ENCODE peak calls at places on chromosomes 3 and 15, in eight cellular contexts. W, R, E, G, V, M, Y and K are unnamed samples.
A peak's percentile ranks its signal among the peaks of the same experiment; 100 is the strongest.

GRCh38 chr3:48428863-48429415 is 947 bp downstream of the PLXNB1 start:
- DNase-seq in W (peak; percentile 60), R (no peak), E (peak; percentile 49), G (peak; percentile 29), V (peak; percentile 24), M (no peak), Y (peak; percentile 71), K (no peak)

GRCh38 chr3:132347095-132347494 is 29.9 kb downstream of the ACP3 start:
- DNase-seq in W (no peak), R (no peak), E (peak; percentile 6), G (no peak), V (no peak), M (no peak), Y (no peak), K (no peak)

GRCh38 chr3:10140996-10141546 is 507 bp upstream of the VHL start:
- DNase-seq in W (no peak), R (no peak), E (no peak), G (no peak), V (peak; percentile 14), M (no peak), Y (peak; percentile 58), K (no peak)

GRCh38 chr3:5187920-5188418 is 462 bp downstream of the EDEM1 start:
- DNase-seq in W (peak; percentile 38), R (peak; percentile 33), E (peak; percentile 29), G (peak; percentile 49), V (peak; percentile 76), M (no peak), Y (peak; percentile 75), K (peak; percentile 64)

GRCh38 chr3:98974442-98974841 is 72.9 kb upstream of the DCBLD2 start:
- DNase-seq in W (no peak), R (no peak), E (no peak), G (no peak), V (no peak), M (no peak), Y (no peak), K (no peak)

GRCh38 chr3:168736202-168736601 is 640.5 kb upstream of the GOLIM4 start:
- DNase-seq in W (no peak), R (no peak), E (no peak), G (no peak), V (no peak), M (no peak), Y (no peak), K (no peak)

GRCh38 chr3:7410782-7411181 is 549.9 kb downstream of the GRM7 start:
- DNase-seq in W (no peak), R (no peak), E (no peak), G (no peak), V (no peak), M (no peak), Y (no peak), K (no peak)

GRCh38 chr15:81209635-81210034 is 13.0 kb downstream of the IL16 start:
- DNase-seq in W (no peak), R (no peak), E (no peak), G (no peak), V (no peak), M (no peak), Y (peak; percentile 82), K (no peak)

GRCh38 chr15:95142441-95142840 is 911.1 kb downstream of the MCTP2 start:
- DNase-seq in W (no peak), R (no peak), E (no peak), G (no peak), V (no peak), M (no peak), Y (no peak), K (no peak)

DNA sequence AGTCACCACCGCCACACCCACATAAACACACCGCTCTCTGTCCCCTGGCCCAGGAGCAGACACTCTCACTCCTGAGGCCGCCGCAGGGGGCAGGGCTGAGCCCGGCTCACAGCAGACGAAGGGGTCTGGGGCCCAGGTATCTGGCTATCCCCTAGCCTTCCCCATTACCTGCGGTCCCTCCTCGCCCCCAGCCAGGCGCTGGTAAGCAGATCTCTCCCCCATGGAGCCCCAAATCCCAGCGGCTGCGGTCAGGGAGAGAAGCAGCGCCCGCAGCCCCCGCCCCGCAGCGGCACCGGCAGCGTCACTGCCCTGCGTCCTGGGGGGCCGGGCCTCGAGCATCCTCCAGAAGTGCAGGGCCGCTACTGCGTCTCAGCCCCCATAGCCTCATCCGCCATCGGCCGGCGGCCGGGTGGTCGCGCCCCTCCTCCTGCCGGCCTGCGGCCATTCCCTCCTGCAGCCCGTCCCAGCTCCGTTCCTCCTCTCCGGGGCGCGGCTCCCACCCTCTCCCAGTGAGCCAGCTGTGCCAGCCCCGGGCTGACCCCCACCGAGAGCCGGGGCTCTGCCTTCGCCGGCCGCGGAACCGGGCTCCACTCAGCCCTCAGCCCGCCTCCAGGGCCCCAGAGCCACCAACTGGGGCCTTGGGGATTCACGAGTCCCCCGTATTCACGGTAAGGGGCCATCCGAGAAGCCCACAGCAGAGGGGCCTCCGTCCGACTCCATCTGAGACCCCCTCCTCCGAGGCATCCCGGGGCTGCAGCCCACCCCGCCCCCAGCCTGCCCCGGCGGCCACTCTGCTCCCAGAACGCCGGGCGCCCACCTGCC is 13.1 kb downstream of the TNK2 start:
- DNase-seq in W (peak; percentile 65), R (peak; percentile 75), E (no peak), G (peak; percentile 63), V (peak; percentile 84), M (no peak), Y (peak; percentile 80), K (peak; percentile 87)
- TF ChIP-seq CTCF in W (no peak), R (no peak), E (no peak), G (peak; percentile 8), V (peak; percentile 77), M (peak; percentile 58), Y (no peak), K (no peak)

GRCh38 chr3:46615976-46616375 is 3.7 kb downstream of the FAM240A start:
- DNase-seq in W (no peak), R (no peak), E (no peak), G (no peak), V (no peak), M (no peak), Y (no peak), K (no peak)

GRCh38 chr3:46615050-46615449 is 2.7 kb downstream of the FAM240A start:
- DNase-seq in W (no peak), R (no peak), E (no peak), G (no peak), V (no peak), M (no peak), Y (no peak), K (no peak)

GRCh38 chr3:46613313-46614005 is 1.1 kb downstream of the FAM240A start:
- DNase-seq in W (no peak), R (no peak), E (no peak), G (no peak), V (no peak), M (no peak), Y (no peak), K (no peak)

GRCh38 chr3:46619845-46620778 is 7.8 kb downstream of the FAM240A start:
- DNase-seq in W (no peak), R (no peak), E (no peak), G (no peak), V (no peak), M (no peak), Y (no peak), K (no peak)

GRCh38 chr3:46617941-46618340 is 5.6 kb downstream of the FAM240A start:
- DNase-seq in W (no peak), R (no peak), E (no peak), G (no peak), V (no peak), M (no peak), Y (no peak), K (no peak)
- TF ChIP-seq CTCF in W (no peak), R (no peak), E (no peak), G (no peak), V (no peak), M (no peak), Y (no peak), K (no peak)

GRCh38 chr15:44193651-44194396 is 1.2 kb downstream of the FRMD5 start:
- DNase-seq in W (no peak), R (peak; percentile 8), E (no peak), G (no peak), V (peak; percentile 14), M (peak; percentile 8), Y (no peak), K (peak; percentile 2)

GRCh38 chr15:44194397-44195150 is 497 bp downstream of the FRMD5 start:
- DNase-seq in W (peak; percentile 58), R (peak; percentile 30), E (peak; percentile 4), G (no peak), V (peak; percentile 56), M (peak; percentile 90), Y (no peak), K (peak; percentile 54)

GRCh38 chr15:44199393-44199792 is 4.3 kb upstream of the FRMD5 start:
- DNase-seq in W (no peak), R (no peak), E (no peak), G (no peak), V (no peak), M (no peak), Y (no peak), K (no peak)

GRCh38 chr15:44195151-44195740 is at the start of gene FRMD5:
- DNase-seq in W (peak; percentile 92), R (peak; percentile 83), E (peak; percentile 87), G (no peak), V (peak; percentile 87), M (peak; percentile 95), Y (peak; percentile 82), K (peak; percentile 90)
- TF ChIP-seq CTCF in W (peak; percentile 9), R (no peak), E (no peak), G (no peak), V (no peak), M (peak; percentile 67), Y (no peak), K (no peak)

GRCh38 chr15:45376300-45376928 is 1.9 kb downstream of the GATM start:
- DNase-seq in W (no peak), R (no peak), E (no peak), G (no peak), V (peak; percentile 17), M (no peak), Y (no peak), K (peak; percentile 1)

GRCh38 chr15:45376967-45377629 is 1.2 kb downstream of the GATM start:
- DNase-seq in W (no peak), R (no peak), E (no peak), G (no peak), V (no peak), M (no peak), Y (no peak), K (no peak)

GRCh38 chr15:45378913-45379262 is 544 bp upstream of the GATM start:
- DNase-seq in W (no peak), R (no peak), E (peak; percentile 88), G (no peak), V (no peak), M (no peak), Y (no peak), K (no peak)

GRCh38 chr15:45377630-45378148 is 655 bp downstream of the GATM start:
- DNase-seq in W (peak; percentile 46), R (no peak), E (peak; percentile 55), G (no peak), V (peak; percentile 17), M (no peak), Y (peak; percentile 73), K (peak; percentile 7)

DNA sequence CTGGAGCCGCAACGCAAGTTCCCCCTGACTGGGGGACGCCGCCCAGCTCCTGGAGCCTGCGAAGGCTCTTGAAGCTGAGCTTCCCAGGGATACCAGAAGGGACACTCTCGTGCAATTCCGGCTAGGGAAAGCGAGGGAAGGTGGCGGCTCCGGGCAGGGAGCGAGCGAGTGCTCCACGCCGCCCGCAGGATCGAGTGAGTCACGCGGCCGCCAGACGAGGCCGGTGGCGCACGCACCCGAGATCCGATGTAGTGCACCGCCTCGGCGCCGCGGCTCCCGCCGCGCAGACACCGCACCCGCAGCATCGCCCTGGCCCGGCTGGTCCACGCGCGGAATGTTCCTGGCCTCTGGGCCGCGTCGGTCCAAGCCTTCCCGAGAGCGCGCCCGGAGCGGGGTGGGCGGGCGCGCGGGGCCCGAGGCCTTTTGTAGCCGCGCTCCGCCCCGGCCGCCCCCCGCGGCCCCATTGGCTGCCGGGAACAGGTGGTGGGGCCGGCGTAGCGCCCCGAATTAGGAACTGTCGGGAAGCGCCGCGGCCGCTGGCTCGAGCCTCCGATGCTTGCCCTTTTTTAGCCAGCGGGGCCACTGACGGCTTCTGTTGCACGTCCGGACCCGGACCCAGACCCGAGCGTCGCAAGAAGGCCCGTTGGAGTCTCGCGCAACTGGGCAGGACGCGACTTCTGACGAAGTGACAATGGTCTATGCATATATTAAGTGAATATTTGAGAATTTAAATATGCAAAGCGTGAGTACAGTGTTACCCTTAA is at the start of gene GATM:
- DNase-seq in W (peak; percentile 79), R (peak; percentile 72), E (peak; percentile 78), G (no peak), V (peak; percentile 82), M (peak; percentile 70), Y (peak; percentile 91), K (peak; percentile 59)
- TF ChIP-seq CTCF in W (peak; percentile 33), R (no peak), E (no peak), G (no peak), V (peak; percentile 23), M (peak; percentile 70), Y (peak; percentile 45), K (no peak)